ENCODE peak calls at places on chromosomes 6 and 20, in nine cellular contexts. One of them, this sample, is unnamed.

GRCh38 chr6:88868559-88868860 is 94.9 kb downstream of the RNGTT start:
- DNase-seq in tibial artery: no peak
- DNase-seq in GM12865: no peak
- DNase-seq in mammary epithelial cell: no peak
- DNase-seq in adrenal gland: no peak
- DNase-seq in retinal pigment epithelial cell: no peak
- DNase-seq in endothelial cell of umbilical vein: peak
- DNase-seq in GM12878: no peak
- DNase-seq in A549: no peak
- DNase-seq in this sample: peak

GRCh38 chr6:71090216-71090615 is 133.4 kb upstream of the B3GAT2 start:
- DNase-seq in retinal pigment epithelial cell: no peak
- DNase-seq in GM12878: no peak
- DNase-seq in tibial artery: no peak
- DNase-seq in GM12865: no peak
- DNase-seq in mammary epithelial cell: no peak
- DNase-seq in endothelial cell of umbilical vein: no peak
- DNase-seq in A549: no peak
- DNase-seq in adrenal gland: no peak
- DNase-seq in this sample: no peak

GRCh38 chr6:13517116-13517515 is 29.7 kb upstream of the GFOD1 start:
- DNase-seq in A549: no peak
- DNase-seq in endothelial cell of umbilical vein: peak
- DNase-seq in mammary epithelial cell: peak
- DNase-seq in retinal pigment epithelial cell: no peak
- DNase-seq in adrenal gland: no peak
- DNase-seq in GM12865: no peak
- DNase-seq in GM12878: no peak
- DNase-seq in tibial artery: no peak
- DNase-seq in this sample: no peak

GRCh38 chr6:33189625-33190024 is 2.6 kb downstream of the COL11A2 start:
- DNase-seq in tibial artery: no peak
- DNase-seq in GM12865: no peak
- DNase-seq in endothelial cell of umbilical vein: no peak
- DNase-seq in GM12878: no peak
- DNase-seq in mammary epithelial cell: no peak
- DNase-seq in retinal pigment epithelial cell: no peak
- DNase-seq in adrenal gland: no peak
- DNase-seq in A549: no peak
- DNase-seq in this sample: no peak

GRCh38 chr20:33796263-33796906 is 14.8 kb upstream of the CHMP4B start:
- DNase-seq in A549: no peak
- DNase-seq in retinal pigment epithelial cell: no peak
- DNase-seq in GM12865: no peak
- DNase-seq in endothelial cell of umbilical vein: no peak
- DNase-seq in adrenal gland: no peak
- DNase-seq in mammary epithelial cell: peak
- DNase-seq in tibial artery: no peak
- DNase-seq in GM12878: no peak
- DNase-seq in this sample: no peak

GRCh38 chr6:107600936-107601335 is 111.0 kb downstream of the SOBP start:
- DNase-seq in retinal pigment epithelial cell: peak
- DNase-seq in tibial artery: no peak
- DNase-seq in GM12878: no peak
- DNase-seq in endothelial cell of umbilical vein: peak
- DNase-seq in GM12865: no peak
- DNase-seq in mammary epithelial cell: peak
- DNase-seq in A549: peak
- DNase-seq in adrenal gland: peak
- DNase-seq in this sample: peak

GRCh38 chr6:80543598-80544181 is 437.2 kb downstream of the BCKDHB start:
- DNase-seq in mammary epithelial cell: peak
- DNase-seq in GM12878: no peak
- DNase-seq in A549: no peak
- DNase-seq in adrenal gland: no peak
- DNase-seq in endothelial cell of umbilical vein: no peak
- DNase-seq in GM12865: no peak
- DNase-seq in tibial artery: no peak
- DNase-seq in retinal pigment epithelial cell: no peak
- DNase-seq in this sample: peak

GRCh38 chr20:4961746-4962145 is 39.6 kb downstream of the SLC23A2 start:
- DNase-seq in A549: peak
- DNase-seq in adrenal gland: peak
- DNase-seq in mammary epithelial cell: peak
- DNase-seq in retinal pigment epithelial cell: no peak
- DNase-seq in endothelial cell of umbilical vein: no peak
- DNase-seq in tibial artery: no peak
- DNase-seq in GM12878: no peak
- DNase-seq in GM12865: no peak
- DNase-seq in this sample: peak

GRCh38 chr20:59754551-59754950 is 150.2 kb downstream of the PHACTR3 start:
- DNase-seq in mammary epithelial cell: no peak
- DNase-seq in GM12865: no peak
- DNase-seq in retinal pigment epithelial cell: no peak
- DNase-seq in A549: no peak
- DNase-seq in endothelial cell of umbilical vein: no peak
- DNase-seq in adrenal gland: no peak
- DNase-seq in GM12878: no peak
- DNase-seq in tibial artery: no peak
- DNase-seq in this sample: no peak

GRCh38 chr6:26088344-26088743 is 1.1 kb downstream of the HFE start:
- DNase-seq in retinal pigment epithelial cell: no peak
- DNase-seq in GM12878: no peak
- DNase-seq in adrenal gland: peak
- DNase-seq in tibial artery: no peak
- DNase-seq in A549: no peak
- DNase-seq in GM12865: no peak
- DNase-seq in endothelial cell of umbilical vein: no peak
- DNase-seq in mammary epithelial cell: no peak
- DNase-seq in this sample: peak

GRCh38 chr20:34083137-34083536 is 28.9 kb downstream of the EIF2S2 start:
- DNase-seq in retinal pigment epithelial cell: peak
- DNase-seq in tibial artery: peak
- DNase-seq in GM12878: no peak
- DNase-seq in mammary epithelial cell: peak
- DNase-seq in endothelial cell of umbilical vein: peak
- DNase-seq in GM12865: no peak
- DNase-seq in A549: peak
- DNase-seq in adrenal gland: peak
- DNase-seq in this sample: peak

GRCh38 chr6:73086726-73087125 is 138.6 kb downstream of the KHDC1L start:
- DNase-seq in GM12865: no peak
- DNase-seq in endothelial cell of umbilical vein: no peak
- DNase-seq in mammary epithelial cell: no peak
- DNase-seq in retinal pigment epithelial cell: no peak
- DNase-seq in adrenal gland: no peak
- DNase-seq in GM12878: no peak
- DNase-seq in tibial artery: no peak
- DNase-seq in A549: no peak
- DNase-seq in this sample: no peak

GRCh38 chr6:170035896-170036295 is 255.0 kb downstream of the DLL1 start:
- DNase-seq in A549: no peak
- DNase-seq in adrenal gland: peak
- DNase-seq in tibial artery: no peak
- DNase-seq in mammary epithelial cell: no peak
- DNase-seq in GM12865: no peak
- DNase-seq in GM12878: no peak
- DNase-seq in retinal pigment epithelial cell: no peak
- DNase-seq in endothelial cell of umbilical vein: no peak
- DNase-seq in this sample: no peak

GRCh38 chr6:15927531-15928230 is 201.2 kb upstream of the MYLIP start:
- DNase-seq in GM12865: no peak
- DNase-seq in tibial artery: no peak
- DNase-seq in endothelial cell of umbilical vein: no peak
- DNase-seq in GM12878: no peak
- DNase-seq in retinal pigment epithelial cell: no peak
- DNase-seq in A549: no peak
- DNase-seq in mammary epithelial cell: no peak
- DNase-seq in adrenal gland: no peak
- DNase-seq in this sample: no peak

GRCh38 chr20:3678198-3678597 is 3.6 kb downstream of the ADAM33 start:
- DNase-seq in endothelial cell of umbilical vein: no peak
- DNase-seq in GM12865: no peak
- DNase-seq in A549: no peak
- DNase-seq in adrenal gland: no peak
- DNase-seq in tibial artery: no peak
- DNase-seq in retinal pigment epithelial cell: no peak
- DNase-seq in mammary epithelial cell: no peak
- DNase-seq in GM12878: no peak
- DNase-seq in this sample: no peak

DNA sequence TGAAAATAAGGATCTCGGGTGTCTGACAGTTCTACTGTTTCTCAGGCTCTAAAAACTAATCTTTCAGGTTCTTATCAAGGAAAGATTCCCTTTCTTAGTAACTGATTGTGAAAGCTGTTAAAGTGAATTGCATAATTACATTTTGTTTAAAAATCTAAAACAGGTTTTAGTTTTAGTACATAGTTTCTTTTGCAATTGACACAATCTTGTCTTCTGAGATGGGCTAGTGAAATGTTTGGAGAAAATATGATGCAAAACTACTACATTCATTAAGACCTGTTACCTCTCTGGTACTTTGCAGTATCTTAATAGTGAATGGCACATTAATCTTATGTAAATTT is 298.4 kb downstream of the UTRN start:
- DNase-seq in mammary epithelial cell: no peak
- DNase-seq in adrenal gland: no peak
- DNase-seq in GM12865: no peak
- DNase-seq in GM12878: no peak
- DNase-seq in tibial artery: no peak
- DNase-seq in A549: no peak
- DNase-seq in endothelial cell of umbilical vein: no peak
- DNase-seq in retinal pigment epithelial cell: no peak
- DNase-seq in this sample: no peak
- H3K4me3 ChIP-seq in mammary epithelial cell: no peak
- H3K4me3 ChIP-seq in adrenal gland: no peak
- H3K4me3 ChIP-seq in GM12865: peak
- H3K4me3 ChIP-seq in GM12878: peak
- H3K4me3 ChIP-seq in tibial artery: no peak
- H3K4me3 ChIP-seq in A549: no peak
- H3K4me3 ChIP-seq in endothelial cell of umbilical vein: no peak
- H3K4me3 ChIP-seq in retinal pigment epithelial cell: no peak
- H3K4me3 ChIP-seq in this sample: peak

GRCh38 chr6:106163446-106163965 is 77.4 kb downstream of the PRDM1 start:
- DNase-seq in tibial artery: no peak
- DNase-seq in mammary epithelial cell: no peak
- DNase-seq in adrenal gland: peak
- DNase-seq in A549: no peak
- DNase-seq in retinal pigment epithelial cell: no peak
- DNase-seq in endothelial cell of umbilical vein: no peak
- DNase-seq in GM12865: peak
- DNase-seq in GM12878: peak
- DNase-seq in this sample: peak
- TF ChIP-seq CTCF in tibial artery: no peak
- TF ChIP-seq CTCF in mammary epithelial cell: no peak
- TF ChIP-seq CTCF in adrenal gland: no peak
- TF ChIP-seq CTCF in A549: no peak
- TF ChIP-seq CTCF in retinal pigment epithelial cell: peak
- TF ChIP-seq CTCF in endothelial cell of umbilical vein: no peak
- TF ChIP-seq CTCF in GM12865: peak
- TF ChIP-seq CTCF in GM12878: peak
- TF ChIP-seq CTCF in this sample: no peak

GRCh38 chr6:7591770-7592169 is 1.8 kb downstream of the SNRNP48 start:
- DNase-seq in endothelial cell of umbilical vein: no peak
- DNase-seq in GM12865: no peak
- DNase-seq in tibial artery: no peak
- DNase-seq in adrenal gland: no peak
- DNase-seq in A549: no peak
- DNase-seq in GM12878: no peak
- DNase-seq in mammary epithelial cell: no peak
- DNase-seq in retinal pigment epithelial cell: no peak
- DNase-seq in this sample: no peak
- H3K4me3 ChIP-seq in endothelial cell of umbilical vein: no peak
- H3K4me3 ChIP-seq in GM12865: no peak
- H3K4me3 ChIP-seq in tibial artery: no peak
- H3K4me3 ChIP-seq in adrenal gland: no peak
- H3K4me3 ChIP-seq in A549: no peak
- H3K4me3 ChIP-seq in GM12878: peak
- H3K4me3 ChIP-seq in mammary epithelial cell: no peak
- H3K4me3 ChIP-seq in retinal pigment epithelial cell: no peak
- H3K4me3 ChIP-seq in this sample: no peak

GRCh38 chr6:1558388-1558787 is 51.3 kb upstream of the FOXC1 start:
- DNase-seq in mammary epithelial cell: no peak
- DNase-seq in retinal pigment epithelial cell: no peak
- DNase-seq in GM12865: no peak
- DNase-seq in tibial artery: no peak
- DNase-seq in GM12878: no peak
- DNase-seq in adrenal gland: no peak
- DNase-seq in A549: no peak
- DNase-seq in endothelial cell of umbilical vein: no peak
- DNase-seq in this sample: no peak

GRCh38 chr6:1554241-1554880 is 55.4 kb upstream of the FOXC1 start:
- DNase-seq in tibial artery: no peak
- DNase-seq in GM12878: peak
- DNase-seq in A549: no peak
- DNase-seq in endothelial cell of umbilical vein: no peak
- DNase-seq in adrenal gland: no peak
- DNase-seq in GM12865: peak
- DNase-seq in mammary epithelial cell: no peak
- DNase-seq in retinal pigment epithelial cell: no peak
- DNase-seq in this sample: no peak

GRCh38 chr6:1553562-1554088 is 56.1 kb upstream of the FOXC1 start:
- DNase-seq in A549: no peak
- DNase-seq in GM12878: no peak
- DNase-seq in tibial artery: no peak
- DNase-seq in adrenal gland: no peak
- DNase-seq in retinal pigment epithelial cell: no peak
- DNase-seq in endothelial cell of umbilical vein: no peak
- DNase-seq in mammary epithelial cell: no peak
- DNase-seq in GM12865: no peak
- DNase-seq in this sample: no peak

GRCh38 chr6:1552296-1552761 is 57.4 kb upstream of the FOXC1 start:
- DNase-seq in A549: peak
- DNase-seq in mammary epithelial cell: peak
- DNase-seq in GM12878: no peak
- DNase-seq in retinal pigment epithelial cell: no peak
- DNase-seq in adrenal gland: no peak
- DNase-seq in GM12865: peak
- DNase-seq in tibial artery: no peak
- DNase-seq in endothelial cell of umbilical vein: peak
- DNase-seq in this sample: peak

DNA sequence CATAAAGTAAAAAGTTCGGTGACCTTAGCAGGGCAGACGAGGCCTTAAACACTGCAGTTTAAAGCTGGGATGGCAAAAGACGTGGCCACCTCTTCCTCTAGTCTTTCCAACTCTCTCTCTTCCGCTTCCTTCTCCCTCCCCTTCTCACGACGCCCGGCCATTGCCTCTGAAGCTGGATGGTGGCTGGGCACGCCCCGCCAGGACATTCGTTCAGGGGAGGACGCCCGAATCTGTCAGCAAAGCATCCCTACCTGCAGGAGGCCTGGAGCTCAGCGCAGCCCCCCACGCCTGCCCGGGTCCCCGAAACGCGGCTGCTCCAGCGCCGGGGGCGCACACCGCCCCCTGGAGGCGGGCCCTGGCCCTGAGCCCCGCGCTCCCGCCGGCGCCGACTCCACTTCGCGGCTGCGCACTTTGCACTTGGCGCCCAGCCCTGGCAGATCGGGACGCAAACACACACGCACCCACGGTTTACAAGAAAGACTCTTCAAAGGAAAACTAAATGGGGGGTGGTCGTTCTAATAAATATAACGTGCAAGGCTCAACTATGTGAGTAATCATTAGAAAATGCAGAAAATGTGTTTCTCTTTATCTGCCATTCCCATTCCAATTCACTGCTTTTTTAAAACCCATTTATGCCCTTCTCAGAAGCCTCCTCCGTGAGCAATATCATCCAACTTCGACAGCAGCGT is 54.7 kb upstream of the FOXC1 start:
- DNase-seq in tibial artery: peak
- DNase-seq in GM12878: no peak
- DNase-seq in A549: peak
- DNase-seq in mammary epithelial cell: no peak
- DNase-seq in endothelial cell of umbilical vein: peak
- DNase-seq in GM12865: peak
- DNase-seq in adrenal gland: peak
- DNase-seq in retinal pigment epithelial cell: no peak
- DNase-seq in this sample: peak
- TF ChIP-seq CTCF in tibial artery: peak
- TF ChIP-seq CTCF in GM12878: peak
- TF ChIP-seq CTCF in A549: peak
- TF ChIP-seq CTCF in mammary epithelial cell: peak
- TF ChIP-seq CTCF in endothelial cell of umbilical vein: peak
- TF ChIP-seq CTCF in GM12865: peak
- TF ChIP-seq CTCF in adrenal gland: peak
- TF ChIP-seq CTCF in retinal pigment epithelial cell: peak
- TF ChIP-seq CTCF in this sample: peak